ENCODE peak calls at places on chromosome 11, in six cellular contexts. One of them, this sample, is unnamed.

GRCh38 chr11:46991391-46991790 is 54.8 kb downstream of the CSTPP1 start:
- DNase-seq in stimulated activated CD4-positive, alpha-beta T cell treated with anti-CD3 and anti-CD28 coated beads, Interleukin-2, amount 100 ng/mL, for 48 hours: no peak
- DNase-seq in non-pigmented ciliary epithelial cell: no peak
- DNase-seq in foreskin fibroblast: no peak
- DNase-seq in Calu3: no peak
- DNase-seq in stimulated activated effector memory CD8-positive, alpha-beta T cell treated with anti-CD3 and anti-CD28 coated beads, Interleukin-12 subunit alpha, Interleukin-12 subunit beta, amount 100 ng/mL, for 72 hours: no peak
- DNase-seq in this sample: no peak

GRCh38 chr11:120801801-120802689 is 221.9 kb upstream of the TBCEL start:
- DNase-seq in stimulated activated CD4-positive, alpha-beta T cell treated with anti-CD3 and anti-CD28 coated beads, Interleukin-2, amount 100 ng/mL, for 48 hours: peak
- DNase-seq in non-pigmented ciliary epithelial cell: peak
- DNase-seq in foreskin fibroblast: peak
- DNase-seq in Calu3: peak
- DNase-seq in stimulated activated effector memory CD8-positive, alpha-beta T cell treated with anti-CD3 and anti-CD28 coated beads, Interleukin-12 subunit alpha, Interleukin-12 subunit beta, amount 100 ng/mL, for 72 hours: peak
- DNase-seq in this sample: no peak

GRCh38 chr11:73386026-73386425 is 9.8 kb downstream of the RELT start:
- DNase-seq in stimulated activated CD4-positive, alpha-beta T cell treated with anti-CD3 and anti-CD28 coated beads, Interleukin-2, amount 100 ng/mL, for 48 hours: no peak
- DNase-seq in non-pigmented ciliary epithelial cell: no peak
- DNase-seq in foreskin fibroblast: no peak
- DNase-seq in Calu3: no peak
- DNase-seq in stimulated activated effector memory CD8-positive, alpha-beta T cell treated with anti-CD3 and anti-CD28 coated beads, Interleukin-12 subunit alpha, Interleukin-12 subunit beta, amount 100 ng/mL, for 72 hours: no peak
- DNase-seq in this sample: no peak

GRCh38 chr11:128814856-128815705 is 52.0 kb downstream of the KCNJ1 start:
- DNase-seq in stimulated activated CD4-positive, alpha-beta T cell treated with anti-CD3 and anti-CD28 coated beads, Interleukin-2, amount 100 ng/mL, for 48 hours: no peak
- DNase-seq in non-pigmented ciliary epithelial cell: peak
- DNase-seq in foreskin fibroblast: peak
- DNase-seq in Calu3: peak
- DNase-seq in stimulated activated effector memory CD8-positive, alpha-beta T cell treated with anti-CD3 and anti-CD28 coated beads, Interleukin-12 subunit alpha, Interleukin-12 subunit beta, amount 100 ng/mL, for 72 hours: no peak
- DNase-seq in this sample: no peak

GRCh38 chr11:94650756-94651155 is 83.6 kb downstream of the PIWIL4 start:
- DNase-seq in stimulated activated CD4-positive, alpha-beta T cell treated with anti-CD3 and anti-CD28 coated beads, Interleukin-2, amount 100 ng/mL, for 48 hours: no peak
- DNase-seq in non-pigmented ciliary epithelial cell: no peak
- DNase-seq in foreskin fibroblast: peak
- DNase-seq in Calu3: no peak
- DNase-seq in stimulated activated effector memory CD8-positive, alpha-beta T cell treated with anti-CD3 and anti-CD28 coated beads, Interleukin-12 subunit alpha, Interleukin-12 subunit beta, amount 100 ng/mL, for 72 hours: no peak
- DNase-seq in this sample: no peak

GRCh38 chr11:93537767-93538261 is 5.4 kb downstream of the SMCO4 start:
- DNase-seq in stimulated activated CD4-positive, alpha-beta T cell treated with anti-CD3 and anti-CD28 coated beads, Interleukin-2, amount 100 ng/mL, for 48 hours: no peak
- DNase-seq in non-pigmented ciliary epithelial cell: no peak
- DNase-seq in foreskin fibroblast: no peak
- DNase-seq in Calu3: peak
- DNase-seq in stimulated activated effector memory CD8-positive, alpha-beta T cell treated with anti-CD3 and anti-CD28 coated beads, Interleukin-12 subunit alpha, Interleukin-12 subunit beta, amount 100 ng/mL, for 72 hours: no peak
- DNase-seq in this sample: no peak

GRCh38 chr11:117387992-117388765 is 60.5 kb downstream of the CEP164 start:
- DNase-seq in stimulated activated CD4-positive, alpha-beta T cell treated with anti-CD3 and anti-CD28 coated beads, Interleukin-2, amount 100 ng/mL, for 48 hours: no peak
- DNase-seq in non-pigmented ciliary epithelial cell: peak
- DNase-seq in foreskin fibroblast: peak
- DNase-seq in Calu3: no peak
- DNase-seq in stimulated activated effector memory CD8-positive, alpha-beta T cell treated with anti-CD3 and anti-CD28 coated beads, Interleukin-12 subunit alpha, Interleukin-12 subunit beta, amount 100 ng/mL, for 72 hours: no peak
- DNase-seq in this sample: no peak

GRCh38 chr11:71491531-71492329 is 35.3 kb upstream of the KRTAP5-7 start:
- DNase-seq in stimulated activated CD4-positive, alpha-beta T cell treated with anti-CD3 and anti-CD28 coated beads, Interleukin-2, amount 100 ng/mL, for 48 hours: no peak
- DNase-seq in non-pigmented ciliary epithelial cell: no peak
- DNase-seq in foreskin fibroblast: no peak
- DNase-seq in Calu3: no peak
- DNase-seq in stimulated activated effector memory CD8-positive, alpha-beta T cell treated with anti-CD3 and anti-CD28 coated beads, Interleukin-12 subunit alpha, Interleukin-12 subunit beta, amount 100 ng/mL, for 72 hours: peak
- DNase-seq in this sample: no peak

GRCh38 chr11:115581871-115582639 is 77.8 kb upstream of the CADM1 start:
- DNase-seq in stimulated activated CD4-positive, alpha-beta T cell treated with anti-CD3 and anti-CD28 coated beads, Interleukin-2, amount 100 ng/mL, for 48 hours: no peak
- DNase-seq in non-pigmented ciliary epithelial cell: no peak
- DNase-seq in foreskin fibroblast: no peak
- DNase-seq in Calu3: no peak
- DNase-seq in stimulated activated effector memory CD8-positive, alpha-beta T cell treated with anti-CD3 and anti-CD28 coated beads, Interleukin-12 subunit alpha, Interleukin-12 subunit beta, amount 100 ng/mL, for 72 hours: no peak
- DNase-seq in this sample: no peak

GRCh38 chr11:33724644-33725035 is 11.6 kb downstream of the CD59 start:
- DNase-seq in stimulated activated CD4-positive, alpha-beta T cell treated with anti-CD3 and anti-CD28 coated beads, Interleukin-2, amount 100 ng/mL, for 48 hours: no peak
- DNase-seq in non-pigmented ciliary epithelial cell: no peak
- DNase-seq in foreskin fibroblast: no peak
- DNase-seq in Calu3: no peak
- DNase-seq in stimulated activated effector memory CD8-positive, alpha-beta T cell treated with anti-CD3 and anti-CD28 coated beads, Interleukin-12 subunit alpha, Interleukin-12 subunit beta, amount 100 ng/mL, for 72 hours: no peak
- DNase-seq in this sample: no peak

GRCh38 chr11:789951-790350 is at the start of gene CEND1:
- DNase-seq in stimulated activated CD4-positive, alpha-beta T cell treated with anti-CD3 and anti-CD28 coated beads, Interleukin-2, amount 100 ng/mL, for 48 hours: no peak
- DNase-seq in non-pigmented ciliary epithelial cell: no peak
- DNase-seq in foreskin fibroblast: peak
- DNase-seq in Calu3: no peak
- DNase-seq in stimulated activated effector memory CD8-positive, alpha-beta T cell treated with anti-CD3 and anti-CD28 coated beads, Interleukin-12 subunit alpha, Interleukin-12 subunit beta, amount 100 ng/mL, for 72 hours: no peak
- DNase-seq in this sample: no peak

GRCh38 chr11:69140635-69141034 is 15.1 kb upstream of the SMIM38 start:
- DNase-seq in stimulated activated CD4-positive, alpha-beta T cell treated with anti-CD3 and anti-CD28 coated beads, Interleukin-2, amount 100 ng/mL, for 48 hours: no peak
- DNase-seq in non-pigmented ciliary epithelial cell: no peak
- DNase-seq in foreskin fibroblast: no peak
- DNase-seq in Calu3: no peak
- DNase-seq in stimulated activated effector memory CD8-positive, alpha-beta T cell treated with anti-CD3 and anti-CD28 coated beads, Interleukin-12 subunit alpha, Interleukin-12 subunit beta, amount 100 ng/mL, for 72 hours: no peak
- DNase-seq in this sample: no peak

GRCh38 chr11:126834149-126834548 is 166.4 kb downstream of the KIRREL3 start:
- DNase-seq in stimulated activated CD4-positive, alpha-beta T cell treated with anti-CD3 and anti-CD28 coated beads, Interleukin-2, amount 100 ng/mL, for 48 hours: no peak
- DNase-seq in non-pigmented ciliary epithelial cell: peak
- DNase-seq in foreskin fibroblast: peak
- DNase-seq in Calu3: no peak
- DNase-seq in stimulated activated effector memory CD8-positive, alpha-beta T cell treated with anti-CD3 and anti-CD28 coated beads, Interleukin-12 subunit alpha, Interleukin-12 subunit beta, amount 100 ng/mL, for 72 hours: no peak
- DNase-seq in this sample: no peak

GRCh38 chr11:34356130-34356529 is 1.7 kb downstream of the ABTB2 start:
- DNase-seq in stimulated activated CD4-positive, alpha-beta T cell treated with anti-CD3 and anti-CD28 coated beads, Interleukin-2, amount 100 ng/mL, for 48 hours: no peak
- DNase-seq in non-pigmented ciliary epithelial cell: no peak
- DNase-seq in foreskin fibroblast: no peak
- DNase-seq in Calu3: no peak
- DNase-seq in stimulated activated effector memory CD8-positive, alpha-beta T cell treated with anti-CD3 and anti-CD28 coated beads, Interleukin-12 subunit alpha, Interleukin-12 subunit beta, amount 100 ng/mL, for 72 hours: no peak
- DNase-seq in this sample: no peak

GRCh38 chr11:30740071-30740470 is 153.9 kb upstream of the MPPED2 start:
- DNase-seq in stimulated activated CD4-positive, alpha-beta T cell treated with anti-CD3 and anti-CD28 coated beads, Interleukin-2, amount 100 ng/mL, for 48 hours: no peak
- DNase-seq in non-pigmented ciliary epithelial cell: no peak
- DNase-seq in foreskin fibroblast: no peak
- DNase-seq in Calu3: no peak
- DNase-seq in stimulated activated effector memory CD8-positive, alpha-beta T cell treated with anti-CD3 and anti-CD28 coated beads, Interleukin-12 subunit alpha, Interleukin-12 subunit beta, amount 100 ng/mL, for 72 hours: no peak
- DNase-seq in this sample: no peak

GRCh38 chr11:122910775-122911174 is 28.2 kb downstream of the JHY start:
- DNase-seq in stimulated activated CD4-positive, alpha-beta T cell treated with anti-CD3 and anti-CD28 coated beads, Interleukin-2, amount 100 ng/mL, for 48 hours: no peak
- DNase-seq in non-pigmented ciliary epithelial cell: no peak
- DNase-seq in foreskin fibroblast: peak
- DNase-seq in Calu3: no peak
- DNase-seq in stimulated activated effector memory CD8-positive, alpha-beta T cell treated with anti-CD3 and anti-CD28 coated beads, Interleukin-12 subunit alpha, Interleukin-12 subunit beta, amount 100 ng/mL, for 72 hours: no peak
- DNase-seq in this sample: no peak

GRCh38 chr11:23570828-23571227 is 710.6 kb upstream of the CCDC179 start:
- DNase-seq in stimulated activated CD4-positive, alpha-beta T cell treated with anti-CD3 and anti-CD28 coated beads, Interleukin-2, amount 100 ng/mL, for 48 hours: no peak
- DNase-seq in non-pigmented ciliary epithelial cell: no peak
- DNase-seq in foreskin fibroblast: peak
- DNase-seq in Calu3: no peak
- DNase-seq in stimulated activated effector memory CD8-positive, alpha-beta T cell treated with anti-CD3 and anti-CD28 coated beads, Interleukin-12 subunit alpha, Interleukin-12 subunit beta, amount 100 ng/mL, for 72 hours: no peak
- DNase-seq in this sample: no peak

GRCh38 chr11:111440416-111441205 is 61.5 kb upstream of the POU2AF1 start:
- DNase-seq in stimulated activated CD4-positive, alpha-beta T cell treated with anti-CD3 and anti-CD28 coated beads, Interleukin-2, amount 100 ng/mL, for 48 hours: no peak
- DNase-seq in non-pigmented ciliary epithelial cell: no peak
- DNase-seq in foreskin fibroblast: no peak
- DNase-seq in Calu3: no peak
- DNase-seq in stimulated activated effector memory CD8-positive, alpha-beta T cell treated with anti-CD3 and anti-CD28 coated beads, Interleukin-12 subunit alpha, Interleukin-12 subunit beta, amount 100 ng/mL, for 72 hours: no peak
- DNase-seq in this sample: no peak

GRCh38 chr11:126561327-126561893 is 205.9 kb downstream of the ST3GAL4 start:
- DNase-seq in stimulated activated CD4-positive, alpha-beta T cell treated with anti-CD3 and anti-CD28 coated beads, Interleukin-2, amount 100 ng/mL, for 48 hours: peak
- DNase-seq in non-pigmented ciliary epithelial cell: peak
- DNase-seq in foreskin fibroblast: peak
- DNase-seq in Calu3: peak
- DNase-seq in stimulated activated effector memory CD8-positive, alpha-beta T cell treated with anti-CD3 and anti-CD28 coated beads, Interleukin-12 subunit alpha, Interleukin-12 subunit beta, amount 100 ng/mL, for 72 hours: no peak
- DNase-seq in this sample: no peak

This sample was measured in activated CD8-positive, alpha-beta memory T cell treated with anti-CD3 and anti-CD28 coated beads for 4 hours.